ENCODE peak calls at places on chromosome 11, in seven cellular contexts. L is T-helper 17 cell; D is NCI-H2081; Z is amygdala; I is CD4-positive, alpha-beta T cell; T is Peyer's patch; U is cardiac septum. K is an unnamed sample.

GRCh38 chr11:77113382-77114088 is 10.9 kb downstream of the OMP start:
- DNase-seq in D (peak; percentile 32), Z (no peak), L (no peak), I (no peak), T (no peak), U (no peak), K (no peak)

GRCh38 chr11:62909107-62909894 is 11.9 kb downstream of the CHRM1 start:
- DNase-seq in L (no peak), I (no peak), U (peak; percentile 84), Z (peak; percentile 41), D (peak; percentile 45), T (no peak), K (peak; percentile 82)

GRCh38 chr11:102614485-102614884 is 10.6 kb downstream of the MMP20 start:
- DNase-seq in I (no peak), D (no peak), L (no peak), T (no peak), U (no peak), Z (no peak), K (no peak)

GRCh38 chr11:35525501-35526175 is at the start of gene PAMR1:
- DNase-seq in U (no peak), D (no peak), T (peak; percentile 16), L (no peak), I (no peak), Z (peak; percentile 15), K (peak; percentile 77)

GRCh38 chr11:36254739-36255138 is 34.5 kb downstream of the COMMD9 start:
- DNase-seq in T (no peak), L (no peak), I (no peak), Z (no peak), U (no peak), D (no peak), K (no peak)

GRCh38 chr11:72038491-72038890 is 39.8 kb downstream of the IL18BP start:
- DNase-seq in Z (peak; percentile 53), D (peak; percentile 52), U (peak; percentile 78), I (no peak), L (no peak), T (no peak), K (no peak)

GRCh38 chr11:85759915-85760314 is 51.0 kb downstream of the SYTL2 start:
- DNase-seq in Z (no peak), I (no peak), U (no peak), L (no peak), T (no peak), D (no peak), K (no peak)

GRCh38 chr11:116221351-116221750 is 551.4 kb downstream of the BUD13 start:
- DNase-seq in U (no peak), L (no peak), T (no peak), I (no peak), Z (no peak), D (no peak), K (no peak)

GRCh38 chr11:102225689-102226562 is 91.4 kb upstream of the BIRC3 start:
- DNase-seq in L (no peak), I (no peak), U (no peak), Z (no peak), T (no peak), D (no peak), K (no peak)

GRCh38 chr11:43735931-43736330 is 55.4 kb downstream of the HSD17B12 start:
- DNase-seq in D (no peak), L (no peak), I (no peak), U (no peak), T (no peak), Z (no peak), K (no peak)

GRCh38 chr11:36304349-36304748 is 8.3 kb downstream of the PRR5L start:
- DNase-seq in I (no peak), L (no peak), T (no peak), U (no peak), D (no peak), Z (no peak), K (no peak)

GRCh38 chr11:113873241-113873626 is 2.1 kb downstream of the USP28 start:
- DNase-seq in D (no peak), T (no peak), Z (no peak), I (no peak), U (no peak), L (no peak), K (no peak)

GRCh38 chr11:74936087-74936486 is 12.8 kb downstream of the XRRA1 start:
- DNase-seq in L (no peak), D (no peak), Z (no peak), T (no peak), U (no peak), I (no peak), K (no peak)

GRCh38 chr11:38456371-38456770 is 1858.3 kb upstream of the RAG2 start:
- DNase-seq in I (no peak), L (no peak), D (no peak), Z (no peak), T (no peak), U (no peak), K (no peak)

GRCh38 chr11:67372993-67373915 is at the start of gene CLCF1:
- DNase-seq in L (peak; percentile 65), I (peak; percentile 73), U (peak; percentile 89), Z (no peak), D (no peak), T (peak; percentile 87), K (peak; percentile 82)

GRCh38 chr11:61095022-61095421 is 7.3 kb upstream of the CD5 start:
- DNase-seq in L (no peak), U (peak; percentile 43), T (peak; percentile 55), D (no peak), Z (no peak), I (no peak), K (no peak)

GRCh38 chr11:1649021-1649420 is 19.4 kb downstream of the KRTAP5-5 start:
- DNase-seq in I (no peak), Z (no peak), T (no peak), L (no peak), D (no peak), U (no peak), K (no peak)

GRCh38 chr11:36405585-36406367 is 104.3 kb downstream of the TRAF6 start:
- DNase-seq in Z (no peak), L (no peak), U (no peak), D (no peak), I (no peak), T (no peak), K (no peak)

GRCh38 chr11:117457835-117458234 is 130.2 kb downstream of the CEP164 start:
- DNase-seq in I (no peak), Z (no peak), T (no peak), U (no peak), D (peak; percentile 71), L (no peak), K (no peak)

GRCh38 chr11:101478587-101479375 is 105.0 kb downstream of the TRPC6 start:
- DNase-seq in L (no peak), I (no peak), Z (no peak), U (no peak), D (no peak), T (no peak), K (no peak)

GRCh38 chr11:1763796-1764661 is at the start of gene CTSD:
- DNase-seq in I (peak; percentile 85), L (peak; percentile 75), T (peak; percentile 89), U (peak; percentile 97), Z (peak; percentile 84), D (peak; percentile 69), K (peak; percentile 93)

GRCh38 chr11:48025293-48025982 is 45.1 kb downstream of the PTPRJ start:
- DNase-seq in D (no peak), L (no peak), U (no peak), T (no peak), I (no peak), Z (no peak), K (no peak)

GRCh38 chr11:123478352-123478986 is 48.4 kb downstream of the GRAMD1B start:
- DNase-seq in T (no peak), L (no peak), Z (peak; percentile 28), D (peak; percentile 88), I (no peak), U (no peak), K (peak; percentile 70)

GRCh38 chr11:17257200-17257599 is 19.3 kb upstream of the NUCB2 start:
- DNase-seq in D (no peak), U (no peak), Z (no peak), T (no peak), I (no peak), L (no peak), K (no peak)

GRCh38 chr11:35267504-35267903 is 128.5 kb downstream of the CD44 start:
- DNase-seq in Z (no peak), I (no peak), U (no peak), D (no peak), T (no peak), L (no peak), K (no peak)

GRCh38 chr11:116062526-116063171 is 558.4 kb upstream of the CADM1 start:
- DNase-seq in U (no peak), Z (no peak), I (no peak), L (no peak), T (no peak), D (peak; percentile 98), K (no peak)

GRCh38 chr11:40130427-40130826 is 1329.0 kb downstream of the LRRC4C start:
- DNase-seq in T (no peak), I (no peak), D (peak; percentile 36), L (no peak), U (no peak), Z (peak; percentile 6), K (peak; percentile 54)

GRCh38 chr11:80960331-80961095 is 1519.7 kb upstream of the TENM4 start:
- DNase-seq in L (no peak), T (no peak), I (no peak), Z (no peak), U (no peak), D (no peak), K (no peak)

GRCh38 chr11:2316169-2316962 is 14.6 kb downstream of the TSPAN32 start:
- DNase-seq in T (no peak), U (peak; percentile 62), Z (no peak), D (no peak), I (no peak), L (no peak), K (no peak)

GRCh38 chr11:44368886-44369285 is 58.9 kb upstream of the ALX4 start:
- DNase-seq in T (no peak), D (no peak), I (no peak), U (peak; percentile 38), Z (no peak), L (no peak), K (no peak)

GRCh38 chr11:17604201-17604912 is 57.3 kb downstream of the OTOG start:
- DNase-seq in D (no peak), L (no peak), Z (no peak), I (no peak), U (no peak), T (no peak), K (no peak)

GRCh38 chr11:68961245-68961644 is 19.5 kb downstream of the MRGPRD start:
- DNase-seq in I (no peak), D (no peak), T (no peak), Z (no peak), L (no peak), U (no peak), K (no peak)

GRCh38 chr11:124762077-124762623 is at the start of gene ESAM:
- DNase-seq in Z (no peak), D (peak; percentile 21), T (peak; percentile 46), I (peak; percentile 52), U (no peak), L (peak; percentile 52), K (peak; percentile 72)

GRCh38 chr11:131998020-131998419 is 627.6 kb downstream of the NTM start:
- DNase-seq in I (no peak), L (no peak), Z (no peak), U (no peak), D (no peak), T (no peak), K (no peak)

GRCh38 chr11:114291847-114292680 is 4.1 kb upstream of the NNMT start:
- DNase-seq in L (no peak), T (no peak), U (no peak), I (no peak), Z (no peak), D (no peak), K (no peak)

K was measured in ecto neural progenitor cell.